ENCODE peak calls at places on chromosomes 2 and 18, in ten cellular contexts. O is glutamatergic neuron; F is activated CD4-positive, alpha-beta T cell treated with anti-CD3 and anti-CD28 coated beads for 48 hours; U is skeletal muscle cell; A is NAMALWA; H is NCI-H774; E is A549; Z is CD8-positive, alpha-beta memory T cell; P is astrocyte of the spinal cord; J is transverse colon. W is an unnamed sample.

GRCh38 chr2:27803046-27803445 is 31.5 kb downstream of the MRPL33 start:
- DNase-seq in Z (no peak), A (no peak), P (no peak), F (no peak), O (no peak), E (no peak), J (no peak), U (no peak), H (no peak), W (peak)

GRCh38 chr2:226725096-226725495 is 74.5 kb downstream of the IRS1 start:
- DNase-seq in H (no peak), P (no peak), E (no peak), Z (no peak), U (no peak), F (no peak), A (no peak), O (no peak), J (no peak), W (no peak)

GRCh38 chr2:222797871-222798270 is 63.0 kb upstream of the ACSL3 start:
- DNase-seq in Z (no peak), F (no peak), E (no peak), U (no peak), H (no peak), J (no peak), A (no peak), P (no peak), O (no peak), W (no peak)

GRCh38 chr2:42055573-42056514 is 8.0 kb downstream of the PKDCC start:
- DNase-seq in Z (no peak), U (no peak), P (no peak), E (no peak), A (no peak), F (no peak), H (no peak), O (no peak), J (peak), W (no peak)

GRCh38 chr18:57434177-57434535 is 1.0 kb upstream of the ONECUT2 start:
- DNase-seq in U (no peak), F (no peak), J (no peak), H (no peak), A (no peak), Z (no peak), O (peak), P (no peak), E (no peak), W (no peak)

GRCh38 chr2:71678874-71679273 is 225.5 kb downstream of the DYSF start:
- DNase-seq in P (no peak), J (no peak), Z (no peak), F (no peak), H (no peak), U (no peak), E (no peak), A (no peak), O (no peak), W (no peak)

GRCh38 chr2:72165792-72166191 is 18.1 kb upstream of the CYP26B1 start:
- DNase-seq in P (no peak), O (no peak), J (no peak), H (no peak), U (no peak), F (no peak), E (no peak), Z (no peak), A (no peak), W (peak)

GRCh38 chr2:237744613-237745249 is 53.8 kb upstream of the RBM44 start:
- DNase-seq in Z (peak), P (peak), J (peak), F (peak), H (peak), A (peak), E (peak), O (peak), U (no peak), W (peak)

GRCh38 chr2:25294573-25295462 is 46.9 kb downstream of the DNMT3A start:
- DNase-seq in P (peak), O (no peak), F (peak), H (peak), U (no peak), E (no peak), A (peak), J (peak), Z (peak), W (peak)

GRCh38 chr2:46416280-46416679 is 63.1 kb upstream of the TMEM247 start:
- DNase-seq in A (no peak), P (no peak), H (no peak), J (no peak), U (no peak), Z (no peak), E (no peak), O (no peak), F (no peak), W (no peak)

GRCh38 chr2:131394147-131394931 is 30.4 kb upstream of the RAB6D start:
- DNase-seq in J (peak), Z (no peak), E (no peak), A (no peak), F (peak), H (no peak), U (no peak), O (peak), P (no peak), W (no peak)

GRCh38 chr2:149490296-149490695 is 97.3 kb downstream of the MMADHC start:
- DNase-seq in P (peak), H (no peak), O (no peak), U (no peak), A (no peak), Z (no peak), E (no peak), F (no peak), J (no peak), W (peak)

GRCh38 chr2:101400048-101400447 is 12.7 kb upstream of the CREG2 start:
- DNase-seq in O (no peak), E (no peak), H (no peak), P (no peak), U (no peak), F (no peak), J (no peak), A (no peak), Z (no peak), W (no peak)

GRCh38 chr2:133130548-133131246 is 437.6 kb downstream of the NCKAP5 start:
- DNase-seq in H (no peak), U (no peak), E (no peak), Z (no peak), P (no peak), A (no peak), F (no peak), O (no peak), J (no peak), W (no peak)

GRCh38 chr2:135773319-135773718 is 31.7 kb downstream of the UBXN4 start:
- DNase-seq in U (no peak), Z (no peak), J (no peak), F (no peak), H (no peak), O (no peak), A (no peak), P (no peak), E (no peak), W (no peak)

GRCh38 chr18:79930020-79930642 is 21.3 kb downstream of the SLC66A2 start:
- DNase-seq in P (peak), H (no peak), U (no peak), Z (no peak), O (no peak), J (no peak), A (peak), E (no peak), F (no peak), W (no peak)

GRCh38 chr2:10354399-10354798 is 51.7 kb downstream of the HPCAL1 start:
- DNase-seq in A (no peak), F (no peak), P (no peak), H (no peak), J (no peak), E (no peak), Z (no peak), U (no peak), O (no peak), W (no peak)

GRCh38 chr18:38256366-38256765 is 690.8 kb upstream of the CELF4 start:
- DNase-seq in A (no peak), P (peak), J (no peak), U (no peak), H (no peak), O (no peak), E (no peak), Z (no peak), F (no peak), W (peak)

GRCh38 chr2:241803387-241804325 is 5.3 kb upstream of the NEU4 start:
- DNase-seq in P (peak), J (peak), E (no peak), O (peak), U (no peak), Z (peak), H (no peak), F (peak), A (no peak), W (no peak)

GRCh38 chr2:12728221-12728777 is 11.6 kb downstream of the TRIB2 start:
- DNase-seq in E (no peak), O (no peak), U (no peak), P (no peak), H (no peak), J (peak), A (peak), Z (peak), F (peak), W (no peak)

GRCh38 chr18:51957001-51957400 is 383.0 kb upstream of the DCC start:
- DNase-seq in A (no peak), F (no peak), H (no peak), E (no peak), U (no peak), O (no peak), Z (no peak), J (no peak), P (no peak), W (no peak)

GRCh38 chr18:63313409-63313917 is 6.1 kb downstream of the BCL2 start:
- DNase-seq in F (no peak), A (no peak), O (no peak), E (no peak), P (no peak), Z (no peak), H (no peak), U (no peak), J (no peak), W (no peak)

GRCh38 chr2:186426153-186427016 is 59.7 kb upstream of the ZC3H15 start:
- DNase-seq in A (peak), E (no peak), H (no peak), O (no peak), P (no peak), F (no peak), Z (peak), U (no peak), J (no peak), W (no peak)

GRCh38 chr2:117820444-117820843 is 6.0 kb downstream of the DDX18 start:
- DNase-seq in O (no peak), P (no peak), F (peak), U (no peak), Z (no peak), J (no peak), E (no peak), H (no peak), A (no peak), W (no peak)

GRCh38 chr2:179268277-179268935 is 3.8 kb upstream of the SESTD1 start:
- DNase-seq in A (no peak), U (no peak), P (peak), E (peak), Z (no peak), F (peak), H (no peak), O (no peak), J (no peak), W (peak)

GRCh38 chr18:23833714-23834113 is 144.5 kb downstream of the LAMA3 start:
- DNase-seq in F (no peak), J (no peak), H (no peak), E (no peak), O (no peak), Z (no peak), P (no peak), U (no peak), A (no peak), W (no peak)

GRCh38 chr2:75199428-75200011 is at the start of gene TACR1:
- DNase-seq in O (peak), P (peak), U (peak), A (no peak), E (peak), H (peak), Z (peak), F (peak), J (peak), W (peak)

GRCh38 chr2:9739508-9739907 is 103.8 kb upstream of the TAF1B start:
- DNase-seq in F (peak), U (no peak), A (no peak), O (no peak), P (no peak), Z (peak), J (peak), E (no peak), H (no peak), W (no peak)

GRCh38 chr2:154402138-154402714 is 296.3 kb upstream of the KCNJ3 start:
- DNase-seq in E (peak), Z (peak), U (peak), P (peak), J (no peak), F (no peak), A (peak), H (no peak), O (no peak), W (peak)

GRCh38 chr18:40851014-40851429 is 1104.0 kb upstream of the PIK3C3 start:
- DNase-seq in U (peak), F (no peak), J (no peak), E (no peak), H (no peak), A (no peak), O (no peak), P (peak), Z (no peak), W (peak)

GRCh38 chr18:79200546-79201268 is 131.5 kb downstream of the ATP9B start:
- DNase-seq in Z (no peak), U (no peak), A (peak), P (no peak), J (peak), H (no peak), O (peak), E (no peak), F (peak), W (no peak)

GRCh38 chr2:77268626-77269025 is 253.6 kb downstream of the LRRTM4 start:
- DNase-seq in F (no peak), Z (no peak), E (no peak), O (no peak), J (no peak), U (no peak), H (no peak), P (peak), A (no peak), W (no peak)